ENCODE peak calls at places on chromosomes 4 and X, in four cellular contexts. B is cardiac muscle cell, G is fibroblast of lung, A is lower lobe of right lung. Q is an unnamed sample.

GRCh38 chr4:11427201-11427996 is 1.3 kb downstream of the HS3ST1 start:
- DNase-seq in B (no peak), G (peak; percentile 7), A (no peak), Q (no peak)

GRCh38 chr4:44535981-44536380 is 87.4 kb upstream of the KCTD8 start:
- DNase-seq in B (no peak), G (no peak), A (no peak), Q (no peak)

GRCh38 chr4:186845137-186845842 is 121.6 kb upstream of the FAT1 start:
- DNase-seq in B (peak; percentile 87), G (peak; percentile 97), A (no peak), Q (no peak)

GRCh38 chrX:10633722-10634121 is 13.3 kb upstream of the MID1 start:
- DNase-seq in B (peak; percentile 78), G (peak; percentile 94), A (no peak), Q (no peak)

GRCh38 chr4:128177376-128177959 is 110.1 kb downstream of the PGRMC2 start:
- DNase-seq in B (peak; percentile 12), G (peak; percentile 70), A (no peak), Q (no peak)

GRCh38 chr4:129322947-129323346 is 227.0 kb downstream of the C4orf33 start:
- DNase-seq in B (no peak), G (no peak), A (no peak), Q (no peak)

GRCh38 chr4:38202223-38202622 is 242.0 kb downstream of the PTTG2 start:
- DNase-seq in B (no peak), G (no peak), A (no peak), Q (no peak)

GRCh38 chrX:134692990-134693389 is 34.7 kb upstream of the PLAC1 start:
- DNase-seq in B (peak; percentile 60), G (peak; percentile 86), A (no peak), Q (no peak)

GRCh38 chr4:176302283-176303275 is 17.2 kb upstream of the SPCS3 start:
- DNase-seq in B (peak; percentile 70), G (peak; percentile 91), A (no peak), Q (no peak)

GRCh38 chr4:144894525-144894924 is 203.5 kb downstream of the ANAPC10 start:
- DNase-seq in B (peak; percentile 94), G (peak; percentile 96), A (peak; percentile 49), Q (no peak)

GRCh38 chrX:20409991-20410390 is 143.3 kb upstream of the RPS6KA3 start:
- DNase-seq in B (no peak), G (no peak), A (no peak), Q (no peak)

GRCh38 chr4:7335363-7336066 is 99.2 kb downstream of the PSAPL1 start:
- DNase-seq in B (peak; percentile 48), G (no peak), A (peak; percentile 89), Q (no peak)

GRCh38 chr4:128386761-128387599 is 99.4 kb upstream of the PGRMC2 start:
- DNase-seq in B (peak; percentile 97), G (peak; percentile 98), A (peak; percentile 75), Q (no peak)

GRCh38 chr4:186765673-186766546 is 42.3 kb upstream of the FAT1 start:
- DNase-seq in B (no peak), G (peak; percentile 27), A (no peak), Q (no peak)

GRCh38 chrX:1511150-1511549 is 25.8 kb downstream of the P2RY8 start:
- DNase-seq in B (no peak), G (no peak), A (no peak), Q (no peak)

GRCh38 chr4:61079427-61079826 is 120.7 kb upstream of the ADGRL3 start:
- DNase-seq in B (no peak), G (peak; percentile 18), A (no peak), Q (no peak)

GRCh38 chr4:39576268-39576667 is 49.0 kb upstream of the UGDH start:
- DNase-seq in B (no peak), G (peak; percentile 48), A (no peak), Q (no peak)

GRCh38 chr4:183329244-183329643 is 7.0 kb upstream of the CLDN24 start:
- DNase-seq in B (no peak), G (no peak), A (no peak), Q (no peak)

GRCh38 chr4:5639556-5639955 is 68.8 kb downstream of the EVC2 start:
- DNase-seq in B (no peak), G (no peak), A (no peak), Q (no peak)

GRCh38 chr4:25938251-25939186 is 24.5 kb downstream of the SMIM20 start:
- DNase-seq in B (peak; percentile 65), G (peak; percentile 74), A (no peak), Q (no peak)

GRCh38 chr4:181647396-181648107 is 595.6 kb upstream of the TENM3 start:
- DNase-seq in B (peak; percentile 49), G (no peak), A (no peak), Q (no peak)

GRCh38 chrX:49291615-49292337 is 11.7 kb upstream of the GAGE10 start:
- DNase-seq in B (peak; percentile 70), G (peak; percentile 25), A (peak; percentile 61), Q (peak; percentile 56)

GRCh38 chr4:827209-828081 is 1.5 kb upstream of the CPLX1 start:
- DNase-seq in B (no peak), G (no peak), A (peak; percentile 22), Q (no peak)

GRCh38 chrX:7147431-7147977 is at the start of gene STS:
- DNase-seq in B (peak; percentile 46), G (peak; percentile 28), A (peak; percentile 58), Q (peak; percentile 41)

GRCh38 chrX:70289793-70290770 is at the start of the genes KIF4A and PDZD11:
- DNase-seq in B (peak; percentile 86), G (peak; percentile 77), A (peak; percentile 85), Q (peak; percentile 75)

GRCh38 chr4:33961751-33962150 is 2282.6 kb downstream of the ARAP2 start:
- DNase-seq in B (no peak), G (peak; percentile 55), A (no peak), Q (no peak)

GRCh38 chr4:68368566-68369473 is 18.9 kb upstream of the YTHDC1 start:
- DNase-seq in B (peak; percentile 66), G (peak; percentile 80), A (no peak), Q (no peak)

GRCh38 chr4:148834804-148835598 is 392.8 kb upstream of the NR3C2 start:
- DNase-seq in B (peak; percentile 34), G (peak; percentile 11), A (peak; percentile 73), Q (no peak)

GRCh38 chrX:28847423-28847822 is 260.2 kb downstream of the IL1RAPL1 start:
- DNase-seq in B (peak; percentile 45), G (peak; percentile 76), A (no peak), Q (no peak)

GRCh38 chr4:77959566-77960338 is 97.1 kb downstream of the MRPL1 start:
- DNase-seq in B (peak; percentile 80), G (peak; percentile 39), A (no peak), Q (no peak)

GRCh38 chr4:2320746-2321145 is 58.8 kb upstream of the MXD4 start:
- DNase-seq in B (no peak), G (no peak), A (no peak), Q (no peak)

GRCh38 chr4:14294611-14295010 is 667.1 kb upstream of the BOD1L1 start:
- DNase-seq in B (no peak), G (peak; percentile 40), A (no peak), Q (no peak)

GRCh38 chrX:37817176-37817575 is 30.2 kb downstream of the DYNLT3 start:
- DNase-seq in B (no peak), G (no peak), A (no peak), Q (no peak)
- H3K4me1 ChIP-seq in B (no peaks in the 10 kb centered on the region), G (no peaks in the 10 kb centered on the region), A (no peaks in the 10 kb centered on the region), Q (no peaks in the 10 kb centered on the region)

DNA sequence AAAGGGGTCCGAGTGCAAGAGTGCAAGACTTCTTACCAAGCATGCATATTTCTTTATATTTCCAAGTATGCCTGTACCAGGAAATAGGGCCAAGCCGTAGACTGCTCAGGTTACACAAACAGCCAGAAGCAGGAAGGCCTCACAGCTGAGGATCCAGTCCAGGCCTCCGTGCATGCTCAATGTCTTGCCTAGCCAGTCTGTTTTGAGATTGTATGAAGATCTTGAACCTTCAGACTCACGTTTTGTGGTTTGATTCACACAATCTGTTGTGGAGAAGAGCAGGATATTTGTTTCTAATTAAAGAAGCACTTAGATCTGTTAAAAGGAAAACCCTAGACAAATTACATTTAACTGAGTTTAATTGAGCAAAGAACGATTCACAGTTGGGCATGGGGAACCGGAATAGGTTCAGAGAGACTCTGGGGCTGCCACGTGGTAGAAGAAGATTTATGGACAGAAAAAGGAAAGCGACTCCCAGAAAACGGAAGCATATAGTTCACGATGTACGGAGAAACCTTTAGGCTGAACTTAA is 1.2 kb downstream of the MGST2 start:
- DNase-seq in B (peak; percentile 67), G (peak; percentile 64), A (peak; percentile 61), Q (no peak)
- H3K4me3 ChIP-seq in B (peak overlapping the region; percentile 6), G (no peak overlapping the region), A (peak overlapping the region; percentile 68), Q (peak overlapping the region; percentile 37)

GRCh38 chr4:24794916-24795665 is at the start of gene SOD3:
- DNase-seq in B (peak; percentile 96), G (peak; percentile 91), A (peak; percentile 85), Q (no peak)

GRCh38 chr4:24795666-24796381 is 451 bp downstream of the SOD3 start:
- DNase-seq in B (no peak), G (no peak), A (no peak), Q (no peak)

GRCh38 chr4:24794111-24794860 is 1.1 kb upstream of the SOD3 start:
- DNase-seq in B (peak; percentile 64), G (peak; percentile 86), A (no peak), Q (no peak)

GRCh38 chr4:24798036-24798610 is 2.8 kb downstream of the SOD3 start:
- DNase-seq in B (no peak), G (no peak), A (no peak), Q (no peak)

GRCh38 chr4:24796632-24797031 is 1.3 kb downstream of the SOD3 start:
- DNase-seq in B (no peak), G (no peak), A (no peak), Q (no peak)
- H3K27me3 ChIP-seq in B (peaks cover 22% of the 10 kb centered on the region), G (peaks cover 2% of the 10 kb centered on the region), A (peaks cover 20% of the 10 kb centered on the region), Q (peaks cover 3% of the 10 kb centered on the region)

GRCh38 chr4:87036713-87037112 is 101.9 kb downstream of the AFF1 start:
- DNase-seq in B (no peak), G (no peak), A (no peak), Q (no peak)
- H3K4me1 ChIP-seq in B (peaks cover 68% of the 10 kb centered on the region), G (peaks cover 33% of the 10 kb centered on the region), A (peaks cover 84% of the 10 kb centered on the region), Q (peaks cover 61% of the 10 kb centered on the region)

GRCh38 chrX:40104649-40105015 is 6.9 kb upstream of the BCOR start:
- DNase-seq in B (peak; percentile 79), G (peak; percentile 69), A (peak; percentile 60), Q (no peak)
- H3K4me3 ChIP-seq in B (peak overlapping the region; percentile 41), G (no peak overlapping the region), A (peak overlapping the region; percentile 61), Q (peak overlapping the region; percentile 51)

Q was measured in CD4-positive, alpha-beta memory T cell.